ENCODE peak calls at places on chromosomes 12 and 14, in six cellular contexts. One of them, this sample, is unnamed.

GRCh38 chr12:27511723-27512045 is 12.3 kb upstream of the PPFIBP1 start:
- ATAC-seq in naive B cell: no peak
- ATAC-seq in right cardiac atrium: peak; percentile 72
- ATAC-seq in activated CD8-positive, alpha-beta memory T cell treated with anti-CD3 and anti-CD28 coated beads, Interleukin-2, amount 10 ng/mL, durations not matched to agents 7 days and 5 days: no peak
- ATAC-seq in naive thymus-derived CD8-positive, alpha-beta T cell: no peak
- ATAC-seq in A549: no peak
- ATAC-seq in this sample: no peak

GRCh38 chr12:4421590-4422031 is 24.0 kb downstream of the FGF6 start:
- ATAC-seq in naive B cell: no peak
- ATAC-seq in right cardiac atrium: no peak
- ATAC-seq in activated CD8-positive, alpha-beta memory T cell treated with anti-CD3 and anti-CD28 coated beads, Interleukin-2, amount 10 ng/mL, durations not matched to agents 7 days and 5 days: peak; percentile 66
- ATAC-seq in naive thymus-derived CD8-positive, alpha-beta T cell: peak; percentile 57
- ATAC-seq in A549: peak; percentile 64
- ATAC-seq in this sample: no peak

GRCh38 chr14:55141812-55142211 is 12.8 kb downstream of the LGALS3 start:
- ATAC-seq in naive B cell: no peak
- ATAC-seq in right cardiac atrium: no peak
- ATAC-seq in activated CD8-positive, alpha-beta memory T cell treated with anti-CD3 and anti-CD28 coated beads, Interleukin-2, amount 10 ng/mL, durations not matched to agents 7 days and 5 days: no peak
- ATAC-seq in naive thymus-derived CD8-positive, alpha-beta T cell: no peak
- ATAC-seq in A549: no peak
- ATAC-seq in this sample: no peak

GRCh38 chr14:36515896-36516718 is 3.9 kb downstream of the NKX2-1 start:
- ATAC-seq in naive B cell: no peak
- ATAC-seq in right cardiac atrium: no peak
- ATAC-seq in activated CD8-positive, alpha-beta memory T cell treated with anti-CD3 and anti-CD28 coated beads, Interleukin-2, amount 10 ng/mL, durations not matched to agents 7 days and 5 days: no peak
- ATAC-seq in naive thymus-derived CD8-positive, alpha-beta T cell: no peak
- ATAC-seq in A549: no peak
- ATAC-seq in this sample: no peak

GRCh38 chr14:88044782-88045446 is 40.0 kb downstream of the GPR65 start:
- ATAC-seq in naive B cell: no peak
- ATAC-seq in right cardiac atrium: no peak
- ATAC-seq in activated CD8-positive, alpha-beta memory T cell treated with anti-CD3 and anti-CD28 coated beads, Interleukin-2, amount 10 ng/mL, durations not matched to agents 7 days and 5 days: peak; percentile 86
- ATAC-seq in naive thymus-derived CD8-positive, alpha-beta T cell: no peak
- ATAC-seq in A549: no peak
- ATAC-seq in this sample: peak; percentile 77

GRCh38 chr12:31118347-31118830 is 44.7 kb downstream of the DDX11 start:
- ATAC-seq in naive B cell: peak; percentile 45
- ATAC-seq in right cardiac atrium: peak; percentile 54
- ATAC-seq in activated CD8-positive, alpha-beta memory T cell treated with anti-CD3 and anti-CD28 coated beads, Interleukin-2, amount 10 ng/mL, durations not matched to agents 7 days and 5 days: peak; percentile 46
- ATAC-seq in naive thymus-derived CD8-positive, alpha-beta T cell: peak; percentile 52
- ATAC-seq in A549: peak; percentile 61
- ATAC-seq in this sample: peak; percentile 52

GRCh38 chr14:36604757-36605505 is 22.5 kb upstream of the NKX2-8 start:
- ATAC-seq in naive B cell: no peak
- ATAC-seq in right cardiac atrium: peak; percentile 59
- ATAC-seq in activated CD8-positive, alpha-beta memory T cell treated with anti-CD3 and anti-CD28 coated beads, Interleukin-2, amount 10 ng/mL, durations not matched to agents 7 days and 5 days: no peak
- ATAC-seq in naive thymus-derived CD8-positive, alpha-beta T cell: no peak
- ATAC-seq in A549: peak; percentile 80
- ATAC-seq in this sample: no peak

GRCh38 chr12:19150273-19150895 is 20.9 kb downstream of the PLEKHA5 start:
- ATAC-seq in naive B cell: no peak
- ATAC-seq in right cardiac atrium: peak; percentile 73
- ATAC-seq in activated CD8-positive, alpha-beta memory T cell treated with anti-CD3 and anti-CD28 coated beads, Interleukin-2, amount 10 ng/mL, durations not matched to agents 7 days and 5 days: no peak
- ATAC-seq in naive thymus-derived CD8-positive, alpha-beta T cell: no peak
- ATAC-seq in A549: no peak
- ATAC-seq in this sample: no peak

GRCh38 chr14:92931681-92932447 is 8.9 kb downstream of the CHGA start:
- ATAC-seq in naive B cell: no peak
- ATAC-seq in right cardiac atrium: no peak
- ATAC-seq in activated CD8-positive, alpha-beta memory T cell treated with anti-CD3 and anti-CD28 coated beads, Interleukin-2, amount 10 ng/mL, durations not matched to agents 7 days and 5 days: no peak
- ATAC-seq in naive thymus-derived CD8-positive, alpha-beta T cell: no peak
- ATAC-seq in A549: no peak
- ATAC-seq in this sample: no peak

GRCh38 chr12:111310076-111310870 is 58.6 kb downstream of the PHETA1 start:
- ATAC-seq in naive B cell: no peak
- ATAC-seq in right cardiac atrium: no peak
- ATAC-seq in activated CD8-positive, alpha-beta memory T cell treated with anti-CD3 and anti-CD28 coated beads, Interleukin-2, amount 10 ng/mL, durations not matched to agents 7 days and 5 days: no peak
- ATAC-seq in naive thymus-derived CD8-positive, alpha-beta T cell: no peak
- ATAC-seq in A549: no peak
- ATAC-seq in this sample: no peak

GRCh38 chr12:124881123-124881522 is 17.5 kb upstream of the SCARB1 start:
- ATAC-seq in naive B cell: no peak
- ATAC-seq in right cardiac atrium: peak; percentile 53
- ATAC-seq in activated CD8-positive, alpha-beta memory T cell treated with anti-CD3 and anti-CD28 coated beads, Interleukin-2, amount 10 ng/mL, durations not matched to agents 7 days and 5 days: no peak
- ATAC-seq in naive thymus-derived CD8-positive, alpha-beta T cell: no peak
- ATAC-seq in A549: no peak
- ATAC-seq in this sample: no peak

GRCh38 chr12:105083551-105084105 is 630 bp downstream of the ALDH1L2 start:
- ATAC-seq in naive B cell: peak; percentile 36
- ATAC-seq in right cardiac atrium: peak; percentile 80
- ATAC-seq in activated CD8-positive, alpha-beta memory T cell treated with anti-CD3 and anti-CD28 coated beads, Interleukin-2, amount 10 ng/mL, durations not matched to agents 7 days and 5 days: no peak
- ATAC-seq in naive thymus-derived CD8-positive, alpha-beta T cell: peak; percentile 43
- ATAC-seq in A549: peak; percentile 75
- ATAC-seq in this sample: peak; percentile 34

GRCh38 chr12:115140981-115141380 is 457.0 kb upstream of the TBX3 start:
- ATAC-seq in naive B cell: no peak
- ATAC-seq in right cardiac atrium: no peak
- ATAC-seq in activated CD8-positive, alpha-beta memory T cell treated with anti-CD3 and anti-CD28 coated beads, Interleukin-2, amount 10 ng/mL, durations not matched to agents 7 days and 5 days: no peak
- ATAC-seq in naive thymus-derived CD8-positive, alpha-beta T cell: no peak
- ATAC-seq in A549: no peak
- ATAC-seq in this sample: no peak

GRCh38 chr12:47739959-47740358 is 14.7 kb upstream of the ENDOU start:
- ATAC-seq in naive B cell: peak; percentile 51
- ATAC-seq in right cardiac atrium: peak; percentile 52
- ATAC-seq in activated CD8-positive, alpha-beta memory T cell treated with anti-CD3 and anti-CD28 coated beads, Interleukin-2, amount 10 ng/mL, durations not matched to agents 7 days and 5 days: no peak
- ATAC-seq in naive thymus-derived CD8-positive, alpha-beta T cell: no peak
- ATAC-seq in A549: no peak
- ATAC-seq in this sample: peak; percentile 80

GRCh38 chr12:121026274-121027045 is 10.2 kb upstream of the C12orf43 start:
- ATAC-seq in naive B cell: no peak
- ATAC-seq in right cardiac atrium: no peak
- ATAC-seq in activated CD8-positive, alpha-beta memory T cell treated with anti-CD3 and anti-CD28 coated beads, Interleukin-2, amount 10 ng/mL, durations not matched to agents 7 days and 5 days: no peak
- ATAC-seq in naive thymus-derived CD8-positive, alpha-beta T cell: no peak
- ATAC-seq in A549: peak; percentile 64
- ATAC-seq in this sample: no peak

GRCh38 chr12:124770725-124771124 is 92.9 kb downstream of the SCARB1 start:
- ATAC-seq in naive B cell: no peak
- ATAC-seq in right cardiac atrium: no peak
- ATAC-seq in activated CD8-positive, alpha-beta memory T cell treated with anti-CD3 and anti-CD28 coated beads, Interleukin-2, amount 10 ng/mL, durations not matched to agents 7 days and 5 days: no peak
- ATAC-seq in naive thymus-derived CD8-positive, alpha-beta T cell: no peak
- ATAC-seq in A549: no peak
- ATAC-seq in this sample: no peak

GRCh38 chr14:61264022-61264571 is 17.0 kb downstream of the TMEM30B start:
- ATAC-seq in naive B cell: no peak
- ATAC-seq in right cardiac atrium: no peak
- ATAC-seq in activated CD8-positive, alpha-beta memory T cell treated with anti-CD3 and anti-CD28 coated beads, Interleukin-2, amount 10 ng/mL, durations not matched to agents 7 days and 5 days: no peak
- ATAC-seq in naive thymus-derived CD8-positive, alpha-beta T cell: no peak
- ATAC-seq in A549: no peak
- ATAC-seq in this sample: no peak

GRCh38 chr12:28415755-28416154 is 225.5 kb downstream of the CCDC91 start:
- ATAC-seq in naive B cell: no peak
- ATAC-seq in right cardiac atrium: no peak
- ATAC-seq in activated CD8-positive, alpha-beta memory T cell treated with anti-CD3 and anti-CD28 coated beads, Interleukin-2, amount 10 ng/mL, durations not matched to agents 7 days and 5 days: no peak
- ATAC-seq in naive thymus-derived CD8-positive, alpha-beta T cell: no peak
- ATAC-seq in A549: no peak
- ATAC-seq in this sample: no peak

GRCh38 chr12:6074394-6074793 is 50.1 kb downstream of the VWF start:
- ATAC-seq in naive B cell: peak; percentile 65
- ATAC-seq in right cardiac atrium: no peak
- ATAC-seq in activated CD8-positive, alpha-beta memory T cell treated with anti-CD3 and anti-CD28 coated beads, Interleukin-2, amount 10 ng/mL, durations not matched to agents 7 days and 5 days: peak; percentile 59
- ATAC-seq in naive thymus-derived CD8-positive, alpha-beta T cell: peak; percentile 66
- ATAC-seq in A549: no peak
- ATAC-seq in this sample: peak; percentile 40

GRCh38 chr12:33455096-33455495 is 15.5 kb upstream of the SYT10 start:
- ATAC-seq in naive B cell: no peak
- ATAC-seq in right cardiac atrium: no peak
- ATAC-seq in activated CD8-positive, alpha-beta memory T cell treated with anti-CD3 and anti-CD28 coated beads, Interleukin-2, amount 10 ng/mL, durations not matched to agents 7 days and 5 days: no peak
- ATAC-seq in naive thymus-derived CD8-positive, alpha-beta T cell: no peak
- ATAC-seq in A549: no peak
- ATAC-seq in this sample: no peak

GRCh38 chr12:104049278-104050257 is at the start of gene GLT8D2:
- ATAC-seq in naive B cell: no peak
- ATAC-seq in right cardiac atrium: peak; percentile 86
- ATAC-seq in activated CD8-positive, alpha-beta memory T cell treated with anti-CD3 and anti-CD28 coated beads, Interleukin-2, amount 10 ng/mL, durations not matched to agents 7 days and 5 days: peak; percentile 55
- ATAC-seq in naive thymus-derived CD8-positive, alpha-beta T cell: no peak
- ATAC-seq in A549: peak; percentile 62
- ATAC-seq in this sample: no peak

GRCh38 chr14:72678360-72678759 is 215.5 kb downstream of the DPF3 start:
- ATAC-seq in naive B cell: no peak
- ATAC-seq in right cardiac atrium: no peak
- ATAC-seq in activated CD8-positive, alpha-beta memory T cell treated with anti-CD3 and anti-CD28 coated beads, Interleukin-2, amount 10 ng/mL, durations not matched to agents 7 days and 5 days: no peak
- ATAC-seq in naive thymus-derived CD8-positive, alpha-beta T cell: no peak
- ATAC-seq in A549: no peak
- ATAC-seq in this sample: no peak

GRCh38 chr12:51012570-51013236 is 13.5 kb downstream of the SLC11A2 start:
- ATAC-seq in naive B cell: no peak
- ATAC-seq in right cardiac atrium: no peak
- ATAC-seq in activated CD8-positive, alpha-beta memory T cell treated with anti-CD3 and anti-CD28 coated beads, Interleukin-2, amount 10 ng/mL, durations not matched to agents 7 days and 5 days: no peak
- ATAC-seq in naive thymus-derived CD8-positive, alpha-beta T cell: no peak
- ATAC-seq in A549: no peak
- ATAC-seq in this sample: no peak

GRCh38 chr14:77026930-77027537 is 1.5 kb downstream of the IRF2BPL start:
- ATAC-seq in naive B cell: peak; percentile 34
- ATAC-seq in right cardiac atrium: peak; percentile 15
- ATAC-seq in activated CD8-positive, alpha-beta memory T cell treated with anti-CD3 and anti-CD28 coated beads, Interleukin-2, amount 10 ng/mL, durations not matched to agents 7 days and 5 days: peak; percentile 13
- ATAC-seq in naive thymus-derived CD8-positive, alpha-beta T cell: peak; percentile 41
- ATAC-seq in A549: peak; percentile 16
- ATAC-seq in this sample: peak; percentile 31

GRCh38 chr12:107702106-107702505 is 16.5 kb downstream of the PWP1 start:
- ATAC-seq in naive B cell: peak; percentile 53
- ATAC-seq in right cardiac atrium: no peak
- ATAC-seq in activated CD8-positive, alpha-beta memory T cell treated with anti-CD3 and anti-CD28 coated beads, Interleukin-2, amount 10 ng/mL, durations not matched to agents 7 days and 5 days: no peak
- ATAC-seq in naive thymus-derived CD8-positive, alpha-beta T cell: no peak
- ATAC-seq in A549: no peak
- ATAC-seq in this sample: no peak

GRCh38 chr14:98808494-98809407 is 463.2 kb downstream of the BCL11B start:
- ATAC-seq in naive B cell: no peak
- ATAC-seq in right cardiac atrium: no peak
- ATAC-seq in activated CD8-positive, alpha-beta memory T cell treated with anti-CD3 and anti-CD28 coated beads, Interleukin-2, amount 10 ng/mL, durations not matched to agents 7 days and 5 days: peak; percentile 47
- ATAC-seq in naive thymus-derived CD8-positive, alpha-beta T cell: no peak
- ATAC-seq in A549: no peak
- ATAC-seq in this sample: no peak

GRCh38 chr12:53827306-53827705 is 75.5 kb upstream of the CISTR start:
- ATAC-seq in naive B cell: no peak
- ATAC-seq in right cardiac atrium: no peak
- ATAC-seq in activated CD8-positive, alpha-beta memory T cell treated with anti-CD3 and anti-CD28 coated beads, Interleukin-2, amount 10 ng/mL, durations not matched to agents 7 days and 5 days: no peak
- ATAC-seq in naive thymus-derived CD8-positive, alpha-beta T cell: no peak
- ATAC-seq in A549: no peak
- ATAC-seq in this sample: no peak

GRCh38 chr12:507261-507853 is 47.6 kb downstream of the B4GALNT3 start:
- ATAC-seq in naive B cell: no peak
- ATAC-seq in right cardiac atrium: no peak
- ATAC-seq in activated CD8-positive, alpha-beta memory T cell treated with anti-CD3 and anti-CD28 coated beads, Interleukin-2, amount 10 ng/mL, durations not matched to agents 7 days and 5 days: no peak
- ATAC-seq in naive thymus-derived CD8-positive, alpha-beta T cell: no peak
- ATAC-seq in A549: no peak
- ATAC-seq in this sample: no peak

GRCh38 chr12:69886101-69886500 is 61.1 kb downstream of the MYRFL start:
- ATAC-seq in naive B cell: no peak
- ATAC-seq in right cardiac atrium: no peak
- ATAC-seq in activated CD8-positive, alpha-beta memory T cell treated with anti-CD3 and anti-CD28 coated beads, Interleukin-2, amount 10 ng/mL, durations not matched to agents 7 days and 5 days: no peak
- ATAC-seq in naive thymus-derived CD8-positive, alpha-beta T cell: no peak
- ATAC-seq in A549: no peak
- ATAC-seq in this sample: no peak

GRCh38 chr12:38930994-38931393 is 25.6 kb upstream of the CPNE8 start:
- ATAC-seq in naive B cell: no peak
- ATAC-seq in right cardiac atrium: no peak
- ATAC-seq in activated CD8-positive, alpha-beta memory T cell treated with anti-CD3 and anti-CD28 coated beads, Interleukin-2, amount 10 ng/mL, durations not matched to agents 7 days and 5 days: no peak
- ATAC-seq in naive thymus-derived CD8-positive, alpha-beta T cell: no peak
- ATAC-seq in A549: no peak
- ATAC-seq in this sample: no peak

GRCh38 chr12:218728-219590 is 5.0 kb upstream of the SLC6A12 start:
- ATAC-seq in naive B cell: no peak
- ATAC-seq in right cardiac atrium: no peak
- ATAC-seq in activated CD8-positive, alpha-beta memory T cell treated with anti-CD3 and anti-CD28 coated beads, Interleukin-2, amount 10 ng/mL, durations not matched to agents 7 days and 5 days: no peak
- ATAC-seq in naive thymus-derived CD8-positive, alpha-beta T cell: no peak
- ATAC-seq in A549: no peak
- ATAC-seq in this sample: no peak

GRCh38 chr14:53670701-53671100 is 285.9 kb downstream of the BMP4 start:
- ATAC-seq in naive B cell: no peak
- ATAC-seq in right cardiac atrium: no peak
- ATAC-seq in activated CD8-positive, alpha-beta memory T cell treated with anti-CD3 and anti-CD28 coated beads, Interleukin-2, amount 10 ng/mL, durations not matched to agents 7 days and 5 days: no peak
- ATAC-seq in naive thymus-derived CD8-positive, alpha-beta T cell: no peak
- ATAC-seq in A549: no peak
- ATAC-seq in this sample: no peak

GRCh38 chr12:124490584-124491305 is 76.7 kb downstream of the NCOR2 start:
- ATAC-seq in naive B cell: no peak
- ATAC-seq in right cardiac atrium: peak; percentile 86
- ATAC-seq in activated CD8-positive, alpha-beta memory T cell treated with anti-CD3 and anti-CD28 coated beads, Interleukin-2, amount 10 ng/mL, durations not matched to agents 7 days and 5 days: no peak
- ATAC-seq in naive thymus-derived CD8-positive, alpha-beta T cell: no peak
- ATAC-seq in A549: no peak
- ATAC-seq in this sample: no peak

GRCh38 chr12:69071091-69071370 is 138.1 kb upstream of the CPM start:
- ATAC-seq in naive B cell: no peak
- ATAC-seq in right cardiac atrium: no peak
- ATAC-seq in activated CD8-positive, alpha-beta memory T cell treated with anti-CD3 and anti-CD28 coated beads, Interleukin-2, amount 10 ng/mL, durations not matched to agents 7 days and 5 days: no peak
- ATAC-seq in naive thymus-derived CD8-positive, alpha-beta T cell: no peak
- ATAC-seq in A549: no peak
- ATAC-seq in this sample: no peak

GRCh38 chr12:104478396-104479140 is 21.8 kb downstream of the CHST11 start:
- ATAC-seq in naive B cell: peak; percentile 91
- ATAC-seq in right cardiac atrium: peak; percentile 67
- ATAC-seq in activated CD8-positive, alpha-beta memory T cell treated with anti-CD3 and anti-CD28 coated beads, Interleukin-2, amount 10 ng/mL, durations not matched to agents 7 days and 5 days: peak; percentile 84
- ATAC-seq in naive thymus-derived CD8-positive, alpha-beta T cell: peak; percentile 78
- ATAC-seq in A549: no peak
- ATAC-seq in this sample: peak; percentile 97

GRCh38 chr14:104107611-104108569 is 22.4 kb downstream of the ASPG start:
- ATAC-seq in naive B cell: no peak
- ATAC-seq in right cardiac atrium: no peak
- ATAC-seq in activated CD8-positive, alpha-beta memory T cell treated with anti-CD3 and anti-CD28 coated beads, Interleukin-2, amount 10 ng/mL, durations not matched to agents 7 days and 5 days: no peak
- ATAC-seq in naive thymus-derived CD8-positive, alpha-beta T cell: no peak
- ATAC-seq in A549: no peak
- ATAC-seq in this sample: no peak

This sample was measured in stimulated activated memory B cell treated with anti-CD40 and anti-IgM and Interleukin-4, amounts not matched to agents 10 μg/mL and 1 μg/mL and 100 μg/mL, for 72 hours.